ENCODE peak calls at places on chromosomes 7 and 10, in eight cellular contexts. B is upper lobe of left lung, A is prostate gland, Y is stomach, V is GM23338, L is HCT116, F is endothelial cell of umbilical vein, J is Panc1. P is an unnamed sample.

GRCh38 chr7:106057962-106058901 is 53.9 kb downstream of the SYPL1 start:
- DNase-seq in F (no peak), L (no peak), Y (peak; percentile 94), J (no peak), B (peak; percentile 78), A (peak; percentile 98), V (no peak), P (peak; percentile 52)

GRCh38 chr7:28903779-28904538 is 54.2 kb downstream of the TRIL start:
- DNase-seq in A (no peak), F (no peak), V (no peak), L (no peak), B (no peak), J (no peak), Y (no peak), P (no peak)

GRCh38 chr10:95864906-95865813 is 42.6 kb upstream of the CC2D2B start:
- DNase-seq in B (peak; percentile 22), Y (no peak), F (peak; percentile 69), V (peak; percentile 82), A (no peak), L (peak; percentile 48), J (peak; percentile 46), P (peak; percentile 24)

GRCh38 chr7:33950047-33950714 is 44.8 kb downstream of the BMPER start:
- DNase-seq in J (no peak), B (no peak), A (no peak), Y (no peak), L (no peak), V (no peak), F (no peak), P (no peak)

GRCh38 chr7:112162161-112163020 is 43.8 kb downstream of the DOCK4 start:
- DNase-seq in V (peak; percentile 89), Y (no peak), B (peak; percentile 63), J (no peak), A (no peak), F (peak; percentile 98), L (no peak), P (no peak)

GRCh38 chr10:50360486-50360885 is 109.2 kb upstream of the ASAH2 start:
- DNase-seq in J (no peak), V (no peak), F (no peak), Y (no peak), B (no peak), A (no peak), L (no peak), P (no peak)

GRCh38 chr7:91710896-91711295 is 169.6 kb downstream of the MTERF1 start:
- DNase-seq in L (no peak), F (no peak), J (no peak), B (no peak), V (no peak), A (no peak), Y (no peak), P (no peak)

GRCh38 chr10:102712089-102712488 is 2.1 kb downstream of the ARL3 start:
- DNase-seq in V (no peak), B (no peak), Y (no peak), F (no peak), A (no peak), J (no peak), L (no peak), P (no peak)

GRCh38 chr10:127979566-127979965 is 72.7 kb downstream of the PTPRE start:
- DNase-seq in L (no peak), A (no peak), V (no peak), B (no peak), F (no peak), Y (peak; percentile 10), J (no peak), P (no peak)

GRCh38 chr7:70098133-70098561 is 499.9 kb downstream of the AUTS2 start:
- DNase-seq in L (no peak), B (no peak), V (no peak), A (no peak), F (no peak), Y (no peak), J (no peak), P (no peak)

GRCh38 chr7:47218378-47219176 is 363.3 kb downstream of the TNS3 start:
- DNase-seq in A (no peak), B (no peak), V (no peak), J (no peak), Y (no peak), F (no peak), L (no peak), P (no peak)

GRCh38 chr7:116086547-116086946 is 56.0 kb upstream of the TFEC start:
- DNase-seq in V (no peak), B (no peak), F (no peak), J (no peak), A (no peak), L (no peak), Y (no peak), P (no peak)

GRCh38 chr10:95233377-95234034 is 39.5 kb downstream of the ACSM6 start:
- DNase-seq in J (no peak), A (no peak), L (no peak), F (no peak), Y (no peak), V (no peak), B (no peak), P (no peak)

GRCh38 chr7:137475966-137476365 is 132.4 kb upstream of the PTN start:
- DNase-seq in B (no peak), L (no peak), V (no peak), Y (no peak), J (no peak), F (no peak), A (no peak), P (no peak)

GRCh38 chr7:33979807-33980355 is 74.5 kb downstream of the BMPER start:
- DNase-seq in B (no peak), J (no peak), Y (no peak), A (no peak), V (no peak), L (no peak), F (no peak), P (no peak)

GRCh38 chr10:88064608-88065383 is 201.4 kb downstream of the PTEN start:
- DNase-seq in Y (peak; percentile 64), F (no peak), V (no peak), J (no peak), A (no peak), B (peak; percentile 73), L (no peak), P (no peak)

DNA sequence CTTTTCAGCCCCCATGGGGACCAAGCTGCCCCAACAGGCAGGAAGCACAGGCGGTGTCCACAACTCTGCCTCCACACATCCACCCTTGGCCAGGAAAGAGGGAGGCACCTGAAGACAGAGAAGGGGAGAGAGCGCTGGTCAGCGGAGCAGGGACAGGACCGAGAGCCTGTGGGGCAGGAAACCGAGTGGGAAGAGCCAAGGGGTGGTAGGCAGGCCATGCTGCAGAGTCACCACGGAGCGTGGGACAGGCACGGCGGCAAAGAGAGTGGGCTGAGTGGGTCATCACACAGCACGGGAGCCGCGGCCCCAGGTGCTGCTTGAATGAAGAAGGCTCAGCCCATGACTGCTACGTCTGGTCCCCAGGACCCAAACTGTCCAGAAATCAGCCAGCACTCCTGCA is 109.8 kb downstream of the PTPRN2 start:
- DNase-seq in Y (no peak), B (no peak), J (no peak), A (no peak), F (no peak), V (no peak), L (no peak), P (no peak)
- TF ChIP-seq POLR2AphosphoS5 in Y (no peak), B (no peak), J (no peak), A (no peak), F (no peak), V (no peak), L (no peak), P (no peak)

GRCh38 chr7:152600266-152600665 is 75.7 kb downstream of the XRCC2 start:
- DNase-seq in Y (no peak), V (no peak), A (no peak), F (no peak), B (no peak), L (no peak), J (no peak), P (no peak)

GRCh38 chr7:152590481-152590880 is 85.5 kb downstream of the XRCC2 start:
- DNase-seq in V (no peak), A (no peak), Y (no peak), B (no peak), L (no peak), F (no peak), J (no peak), P (no peak)

GRCh38 chr7:152597514-152597913 is 78.4 kb downstream of the XRCC2 start:
- DNase-seq in J (no peak), B (no peak), A (no peak), Y (peak; percentile 15), V (no peak), L (no peak), F (no peak), P (no peak)

GRCh38 chr7:152594801-152595200 is 81.1 kb downstream of the XRCC2 start:
- DNase-seq in V (no peak), A (no peak), J (no peak), L (no peak), B (no peak), Y (peak; percentile 18), F (no peak), P (no peak)
- TF ChIP-seq POLR2AphosphoS5 in V (no peak), A (no peak), J (no peak), L (no peak), B (no peak), Y (no peak), F (no peak), P (no peak)

GRCh38 chr10:575312-576129 is 113.9 kb downstream of the DIP2C start:
- DNase-seq in Y (no peak), V (no peak), A (no peak), B (no peak), F (no peak), J (no peak), L (no peak), P (no peak)
- TF ChIP-seq POLR2AphosphoS5 in Y (no peak), V (no peak), A (no peak), B (no peak), F (no peak), J (no peak), L (no peak), P (no peak)

GRCh38 chr10:45353176-45353575 is 20.8 kb upstream of the ALOX5 start:
- DNase-seq in F (no peak), A (no peak), L (no peak), J (no peak), Y (no peak), B (no peak), V (no peak), P (no peak)

GRCh38 chr10:45355494-45355893 is 18.5 kb upstream of the ALOX5 start:
- DNase-seq in Y (no peak), V (no peak), A (no peak), F (no peak), J (no peak), B (no peak), L (no peak), P (no peak)

DNA sequence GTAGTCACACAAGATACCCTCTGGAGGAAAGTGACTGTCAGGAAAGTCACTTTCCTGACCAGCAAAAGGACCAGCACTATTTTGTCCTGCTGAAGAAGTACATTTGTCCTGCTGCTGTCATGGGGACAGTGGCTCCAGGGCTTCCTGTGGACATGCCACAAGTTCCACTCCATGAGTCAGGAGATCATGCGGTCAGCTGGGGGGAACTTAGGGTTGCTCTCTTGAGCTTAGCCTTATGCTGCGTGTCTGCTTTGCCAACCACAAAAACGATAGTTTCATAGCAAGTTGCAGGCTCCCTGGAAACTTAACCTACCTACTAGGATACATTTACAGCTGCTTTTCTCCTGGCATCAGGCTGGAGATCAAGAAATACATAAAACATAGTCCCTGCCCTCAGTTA is 19.8 kb upstream of the ALOX5 start:
- DNase-seq in Y (no peak), L (no peak), J (no peak), B (peak; percentile 74), V (no peak), A (no peak), F (no peak), P (no peak)
- TF ChIP-seq POLR2AphosphoS5 in Y (no peak), L (no peak), J (no peak), B (peak; percentile 36), V (no peak), A (no peak), F (no peak), P (no peak)

GRCh38 chr10:34102237-34102673 is 712.8 kb downstream of the PARD3 start:
- DNase-seq in B (no peak), J (no peak), A (peak; percentile 25), L (no peak), Y (no peak), V (no peak), F (peak; percentile 39), P (no peak)
- TF ChIP-seq POLR2AphosphoS5 in B (peak; percentile 33), J (no peak), A (peak; percentile 63), L (no peak), Y (peak; percentile 89), V (no peak), F (no peak), P (no peak)

P was measured in GM12891.